ENCODE peak calls at places on chromosome 15, in eight cellular contexts. B, M, V, A, Q, X, T and G are unnamed samples.
A peak's percentile ranks its signal among the peaks of the same experiment; 100 is the strongest.

GRCh38 chr15:42331235-42331634 is 28.1 kb upstream of the CAPN3 start:
- DNase-seq in B (no peak), M (no peak), V (no peak), A (no peak), Q (no peak), X (no peak), T (no peak), G (no peak)

GRCh38 chr15:56411122-56411749 is 46.0 kb downstream of the TEX9 start:
- DNase-seq in B (no peak), M (no peak), V (no peak), A (no peak), Q (no peak), X (no peak), T (no peak), G (no peak)

GRCh38 chr15:67750371-67750770 is 74.9 kb upstream of the SKOR1 start:
- DNase-seq in B (no peak), M (no peak), V (no peak), A (no peak), Q (no peak), X (no peak), T (no peak), G (no peak)

GRCh38 chr15:62975515-62975914 is 67.0 kb upstream of the TPM1 start:
- DNase-seq in B (no peak), M (peak; percentile 63), V (no peak), A (no peak), Q (no peak), X (no peak), T (no peak), G (no peak)

GRCh38 chr15:41917767-41918430 is 24.0 kb upstream of the SPTBN5 start:
- DNase-seq in B (no peak), M (peak; percentile 78), V (no peak), A (no peak), Q (peak; percentile 72), X (no peak), T (peak; percentile 73), G (peak; percentile 67)

GRCh38 chr15:80433836-80434235 is 29.7 kb downstream of the ARNT2 start:
- DNase-seq in B (no peak), M (no peak), V (no peak), A (no peak), Q (no peak), X (no peak), T (no peak), G (no peak)

GRCh38 chr15:99589801-99590200 is 24.0 kb downstream of the MEF2A start:
- DNase-seq in B (no peak), M (no peak), V (no peak), A (no peak), Q (no peak), X (no peak), T (no peak), G (no peak)

GRCh38 chr15:39491115-39491916 is 89.6 kb upstream of the THBS1 start:
- DNase-seq in B (no peak), M (no peak), V (no peak), A (no peak), Q (no peak), X (no peak), T (no peak), G (no peak)

GRCh38 chr15:90035095-90035834 is 34.1 kb downstream of the ZNF710 start:
- DNase-seq in B (no peak), M (peak; percentile 53), V (no peak), A (peak; percentile 52), Q (peak; percentile 59), X (no peak), T (peak; percentile 93), G (no peak)

GRCh38 chr15:95989392-95989791 is 341.1 kb upstream of the NR2F2 start:
- DNase-seq in B (no peak), M (no peak), V (no peak), A (no peak), Q (no peak), X (no peak), T (no peak), G (no peak)

GRCh38 chr15:75349851-75350588 is 3.2 kb downstream of the NEIL1 start:
- DNase-seq in B (no peak), M (no peak), V (no peak), A (no peak), Q (no peak), X (no peak), T (peak; percentile 79), G (no peak)

GRCh38 chr15:35293353-35294130 is 208.4 kb upstream of the NANOGP8 start:
- DNase-seq in B (no peak), M (peak; percentile 93), V (no peak), A (no peak), Q (no peak), X (no peak), T (no peak), G (peak; percentile 75)

GRCh38 chr15:83114856-83115255 is 7.4 kb downstream of the TM6SF1 start:
- DNase-seq in B (no peak), M (no peak), V (no peak), A (no peak), Q (no peak), X (no peak), T (no peak), G (no peak)

GRCh38 chr15:40038267-40038653 is 721 bp downstream of the SRP14 start:
- DNase-seq in B (no peak), M (peak; percentile 17), V (no peak), A (no peak), Q (no peak), X (no peak), T (no peak), G (peak; percentile 36)

GRCh38 chr15:91561371-91562100 is 292.0 kb upstream of the SLCO3A1 start:
- DNase-seq in B (no peak), M (peak; percentile 54), V (no peak), A (peak; percentile 87), Q (no peak), X (no peak), T (no peak), G (peak; percentile 89)

GRCh38 chr15:89749951-89750559 is 994 bp downstream of the MESP1 start:
- DNase-seq in B (no peak), M (no peak), V (no peak), A (no peak), Q (no peak), X (no peak), T (no peak), G (no peak)